ENCODE peak calls at places on chromosomes 6 and 20, in six cellular contexts. One of them, this sample, is unnamed.

GRCh38 chr6:95248501-95248900 is 328.8 kb upstream of the MANEA start:
- DNase-seq in foreskin fibroblast: no peak
- DNase-seq in lung microvascular endothelial cell: no peak
- DNase-seq in AML-193: no peak
- DNase-seq in tibial artery: no peak
- DNase-seq in GM23248: no peak
- DNase-seq in this sample: no peak

GRCh38 chr20:15740046-15740775 is 833.0 kb downstream of the KIF16B start:
- DNase-seq in foreskin fibroblast: no peak
- DNase-seq in lung microvascular endothelial cell: no peak
- DNase-seq in AML-193: no peak
- DNase-seq in GM23248: no peak
- DNase-seq in tibial artery: no peak
- DNase-seq in this sample: no peak

GRCh38 chr20:33104336-33104735 is 24.9 kb downstream of the BPIFB4 start:
- DNase-seq in foreskin fibroblast: no peak
- DNase-seq in lung microvascular endothelial cell: no peak
- DNase-seq in AML-193: no peak
- DNase-seq in GM23248: no peak
- DNase-seq in tibial artery: no peak
- DNase-seq in this sample: no peak

GRCh38 chr6:42162384-42162783 is 10.8 kb upstream of the GUCA1A start:
- DNase-seq in lung microvascular endothelial cell: no peak
- DNase-seq in foreskin fibroblast: no peak
- DNase-seq in AML-193: no peak
- DNase-seq in GM23248: no peak
- DNase-seq in tibial artery: no peak
- DNase-seq in this sample: no peak

GRCh38 chr6:118968416-118968815 is 33.5 kb upstream of the MCM9 start:
- DNase-seq in AML-193: peak; percentile 60
- DNase-seq in tibial artery: no peak
- DNase-seq in lung microvascular endothelial cell: peak; percentile 31
- DNase-seq in foreskin fibroblast: peak; percentile 49
- DNase-seq in GM23248: peak; percentile 38
- DNase-seq in this sample: no peak

GRCh38 chr6:52576392-52577021 is 353 bp downstream of the TRAM2 start:
- DNase-seq in AML-193: peak; percentile 67
- DNase-seq in foreskin fibroblast: peak; percentile 90
- DNase-seq in GM23248: peak; percentile 91
- DNase-seq in tibial artery: peak; percentile 84
- DNase-seq in lung microvascular endothelial cell: peak; percentile 89
- DNase-seq in this sample: peak; percentile 43

GRCh38 chr20:8808180-8808535 is 260.7 kb upstream of the PLCB4 start:
- DNase-seq in GM23248: no peak
- DNase-seq in tibial artery: no peak
- DNase-seq in foreskin fibroblast: peak; percentile 22
- DNase-seq in AML-193: no peak
- DNase-seq in lung microvascular endothelial cell: no peak
- DNase-seq in this sample: no peak

GRCh38 chr20:49983848-49984408 is 1.1 kb downstream of the SNAI1 start:
- DNase-seq in GM23248: peak; percentile 67
- DNase-seq in tibial artery: peak; percentile 73
- DNase-seq in foreskin fibroblast: peak; percentile 75
- DNase-seq in AML-193: no peak
- DNase-seq in lung microvascular endothelial cell: peak; percentile 37
- DNase-seq in this sample: no peak

GRCh38 chr20:35496481-35496880 is 33.0 kb downstream of the C20orf173 start:
- DNase-seq in lung microvascular endothelial cell: no peak
- DNase-seq in GM23248: no peak
- DNase-seq in tibial artery: no peak
- DNase-seq in AML-193: no peak
- DNase-seq in foreskin fibroblast: no peak
- DNase-seq in this sample: no peak

GRCh38 chr6:153511896-153512496 is 380.9 kb upstream of the RGS17 start:
- DNase-seq in AML-193: peak; percentile 60
- DNase-seq in GM23248: peak; percentile 46
- DNase-seq in lung microvascular endothelial cell: peak; percentile 26
- DNase-seq in tibial artery: no peak
- DNase-seq in foreskin fibroblast: peak; percentile 34
- DNase-seq in this sample: no peak

GRCh38 chr6:157830354-157831017 is 7.4 kb downstream of the SNX9 start:
- DNase-seq in foreskin fibroblast: no peak
- DNase-seq in tibial artery: no peak
- DNase-seq in lung microvascular endothelial cell: no peak
- DNase-seq in AML-193: no peak
- DNase-seq in GM23248: no peak
- DNase-seq in this sample: no peak

GRCh38 chr6:170312876-170313275 is 6.3 kb downstream of the FAM120B start:
- DNase-seq in foreskin fibroblast: no peak
- DNase-seq in lung microvascular endothelial cell: no peak
- DNase-seq in GM23248: no peak
- DNase-seq in tibial artery: no peak
- DNase-seq in AML-193: no peak
- DNase-seq in this sample: no peak

GRCh38 chr20:58084966-58085365 is 143.5 kb downstream of the ANKRD60 start:
- DNase-seq in AML-193: no peak
- DNase-seq in foreskin fibroblast: peak; percentile 29
- DNase-seq in lung microvascular endothelial cell: no peak
- DNase-seq in tibial artery: no peak
- DNase-seq in GM23248: peak; percentile 46
- DNase-seq in this sample: no peak